ENCODE peak calls at places on chromosomes 2 and 18, in four cellular contexts. One of them, this sample, is unnamed. For H3K4me1, the result is how much of the 10 kb centered on the place peaks cover.

GRCh38 chr18:47944972-47945843 is 14.7 kb upstream of the SMAD2 start:
- DNase-seq in A549: no peak
- DNase-seq in cardiac muscle cell: no peak
- DNase-seq in upper lobe of left lung: no peak
- DNase-seq in this sample: no peak

GRCh38 chr2:144666032-144666431 is 146.1 kb upstream of the ZEB2 start:
- DNase-seq in A549: no peak
- DNase-seq in cardiac muscle cell: no peak
- DNase-seq in upper lobe of left lung: no peak
- DNase-seq in this sample: no peak

GRCh38 chr2:241632478-241633325 is 4.3 kb downstream of the THAP4 start:
- DNase-seq in A549: no peak
- DNase-seq in cardiac muscle cell: no peak
- DNase-seq in upper lobe of left lung: no peak
- DNase-seq in this sample: no peak

GRCh38 chr18:32919799-32920198 is 147.0 kb upstream of the KLHL14 start:
- DNase-seq in A549: no peak
- DNase-seq in cardiac muscle cell: peak
- DNase-seq in upper lobe of left lung: no peak
- DNase-seq in this sample: no peak

GRCh38 chr2:96553176-96553956 is 16.8 kb downstream of the ARID5A start:
- DNase-seq in A549: no peak
- DNase-seq in cardiac muscle cell: no peak
- DNase-seq in upper lobe of left lung: no peak
- DNase-seq in this sample: no peak

GRCh38 chr2:232643813-232644347 is 10.5 kb downstream of the EFHD1 start:
- DNase-seq in A549: no peak
- DNase-seq in cardiac muscle cell: no peak
- DNase-seq in upper lobe of left lung: no peak
- DNase-seq in this sample: no peak

GRCh38 chr2:27353762-27354596 is 2.6 kb downstream of the GTF3C2 start:
- DNase-seq in A549: no peak
- DNase-seq in cardiac muscle cell: no peak
- DNase-seq in upper lobe of left lung: no peak
- DNase-seq in this sample: no peak

GRCh38 chr2:10883880-10884529 is 27.7 kb upstream of the KCNF1 start:
- DNase-seq in A549: no peak
- DNase-seq in cardiac muscle cell: no peak
- DNase-seq in upper lobe of left lung: no peak
- DNase-seq in this sample: no peak

GRCh38 chr2:44941551-44942234 is at the start of gene SIX3:
- DNase-seq in A549: no peak
- DNase-seq in cardiac muscle cell: no peak
- DNase-seq in upper lobe of left lung: peak
- DNase-seq in this sample: no peak

GRCh38 chr2:214379227-214379626 is 31.6 kb upstream of the VWC2L start:
- DNase-seq in A549: no peak
- DNase-seq in cardiac muscle cell: no peak
- DNase-seq in upper lobe of left lung: no peak
- DNase-seq in this sample: no peak

GRCh38 chr2:85697096-85697495 is 2.9 kb downstream of the GNLY start:
- DNase-seq in A549: no peak
- DNase-seq in cardiac muscle cell: no peak
- DNase-seq in upper lobe of left lung: peak
- DNase-seq in this sample: no peak

GRCh38 chr18:49767111-49768050 is 46.0 kb downstream of the ACAA2 start:
- DNase-seq in A549: no peak
- DNase-seq in cardiac muscle cell: no peak
- DNase-seq in upper lobe of left lung: no peak
- DNase-seq in this sample: no peak

GRCh38 chr2:145760781-145761649 is 1241.1 kb upstream of the ZEB2 start:
- DNase-seq in A549: no peak
- DNase-seq in cardiac muscle cell: no peak
- DNase-seq in upper lobe of left lung: no peak
- DNase-seq in this sample: no peak

GRCh38 chr2:219119422-219120043 is 41.1 kb downstream of the NHEJ1 start:
- DNase-seq in A549: peak
- DNase-seq in cardiac muscle cell: peak
- DNase-seq in upper lobe of left lung: no peak
- DNase-seq in this sample: peak

GRCh38 chr2:96847586-96847985 is 3.8 kb upstream of the ANKRD23 start:
- DNase-seq in A549: no peak
- DNase-seq in cardiac muscle cell: no peak
- DNase-seq in upper lobe of left lung: no peak
- DNase-seq in this sample: no peak

GRCh38 chr2:162099836-162100235 is 25.8 kb upstream of the DPP4 start:
- DNase-seq in A549: no peak
- DNase-seq in cardiac muscle cell: no peak
- DNase-seq in upper lobe of left lung: no peak
- DNase-seq in this sample: no peak

GRCh38 chr2:96923810-96924774 is 54.2 kb upstream of the SEMA4C start:
- DNase-seq in A549: no peak
- DNase-seq in cardiac muscle cell: no peak
- DNase-seq in upper lobe of left lung: no peak
- DNase-seq in this sample: peak

DNA sequence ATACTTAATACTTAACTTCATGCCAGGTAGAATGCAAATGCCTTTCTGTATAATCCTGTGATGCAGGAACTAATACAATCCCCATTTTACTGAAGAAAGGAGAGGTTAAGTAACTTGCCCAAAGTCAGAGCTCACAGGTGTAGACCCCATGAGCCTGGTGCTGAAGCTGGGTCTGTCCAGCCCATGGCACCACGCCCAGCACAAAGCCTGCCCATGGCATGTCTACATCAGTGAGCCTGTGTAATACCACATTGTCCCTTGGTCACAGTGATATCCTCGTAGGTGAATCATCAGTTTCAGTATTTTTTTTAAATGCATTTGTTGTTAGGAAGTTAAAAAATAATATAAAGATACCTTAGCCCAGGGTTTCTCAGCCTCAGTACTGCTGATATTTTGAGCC is 69.9 kb upstream of the MCFD2 start:
- DNase-seq in A549: no peak
- DNase-seq in cardiac muscle cell: no peak
- DNase-seq in upper lobe of left lung: no peak
- DNase-seq in this sample: no peak
- TF ChIP-seq CTCF in A549: no peak
- TF ChIP-seq CTCF in cardiac muscle cell: no peak
- TF ChIP-seq CTCF in upper lobe of left lung: no peak
- TF ChIP-seq CTCF in this sample: no peak

DNA sequence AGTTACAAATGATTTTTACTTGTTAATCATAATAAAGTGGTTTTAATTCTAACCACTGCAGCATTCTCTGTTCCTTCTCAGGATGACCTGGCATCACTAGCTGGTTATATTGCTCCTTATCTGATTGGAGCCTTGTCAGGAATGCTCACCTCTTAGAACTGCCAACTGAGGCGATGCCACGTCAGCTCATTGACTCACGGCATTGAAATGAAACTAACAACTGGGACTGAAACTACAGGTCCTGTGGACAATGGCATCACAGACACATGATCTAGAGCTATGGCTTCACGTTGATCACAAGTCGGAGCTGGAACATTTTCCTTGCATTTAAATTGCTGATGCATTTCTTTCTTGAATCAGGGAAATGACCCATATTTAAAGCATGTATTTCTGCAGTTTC is 54.9 kb upstream of the MAP2 start:
- DNase-seq in A549: peak
- DNase-seq in cardiac muscle cell: peak
- DNase-seq in upper lobe of left lung: no peak
- DNase-seq in this sample: peak
- H3K4me3 ChIP-seq in A549: no peak
- H3K4me3 ChIP-seq in cardiac muscle cell: no peak
- H3K4me3 ChIP-seq in upper lobe of left lung: no peak
- H3K4me3 ChIP-seq in this sample: no peak

GRCh38 chr18:2536063-2536462 is 35.2 kb downstream of the METTL4 start:
- DNase-seq in A549: no peak
- DNase-seq in cardiac muscle cell: no peak
- DNase-seq in upper lobe of left lung: no peak
- DNase-seq in this sample: no peak

GRCh38 chr18:2538844-2539243 is 32.5 kb downstream of the METTL4 start:
- DNase-seq in A549: no peak
- DNase-seq in cardiac muscle cell: no peak
- DNase-seq in upper lobe of left lung: no peak
- DNase-seq in this sample: no peak

GRCh38 chr18:2538236-2538635 is 33.1 kb downstream of the METTL4 start:
- DNase-seq in A549: no peak
- DNase-seq in cardiac muscle cell: no peak
- DNase-seq in upper lobe of left lung: no peak
- DNase-seq in this sample: no peak

GRCh38 chr18:2536493-2536892 is 34.8 kb downstream of the METTL4 start:
- DNase-seq in A549: no peak
- DNase-seq in cardiac muscle cell: no peak
- DNase-seq in upper lobe of left lung: no peak
- DNase-seq in this sample: no peak

DNA sequence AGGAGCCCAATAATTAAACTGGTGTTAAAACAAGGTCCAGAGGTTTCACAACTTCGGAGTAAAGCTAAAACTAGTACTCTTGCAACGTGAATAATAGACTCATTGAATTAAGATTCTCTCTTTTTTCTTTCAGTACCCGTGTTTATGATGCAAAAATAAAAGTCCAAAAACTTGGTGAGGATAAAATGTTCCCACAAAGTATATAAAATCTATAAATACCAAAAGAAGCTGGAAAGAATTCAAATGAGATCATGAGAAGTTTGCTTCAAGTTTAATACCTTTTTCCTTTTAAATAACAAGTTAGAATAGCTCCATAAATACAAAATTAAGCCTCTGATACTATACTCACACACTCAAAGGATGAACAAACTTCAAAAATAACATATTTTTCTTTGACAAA is 34.0 kb downstream of the METTL4 start:
- DNase-seq in A549: no peak
- DNase-seq in cardiac muscle cell: no peak
- DNase-seq in upper lobe of left lung: no peak
- DNase-seq in this sample: no peak
- H3K4me1 ChIP-seq in A549: under half
- H3K4me1 ChIP-seq in cardiac muscle cell: under half
- H3K4me1 ChIP-seq in upper lobe of left lung: under half
- H3K4me1 ChIP-seq in this sample: under half

DNA sequence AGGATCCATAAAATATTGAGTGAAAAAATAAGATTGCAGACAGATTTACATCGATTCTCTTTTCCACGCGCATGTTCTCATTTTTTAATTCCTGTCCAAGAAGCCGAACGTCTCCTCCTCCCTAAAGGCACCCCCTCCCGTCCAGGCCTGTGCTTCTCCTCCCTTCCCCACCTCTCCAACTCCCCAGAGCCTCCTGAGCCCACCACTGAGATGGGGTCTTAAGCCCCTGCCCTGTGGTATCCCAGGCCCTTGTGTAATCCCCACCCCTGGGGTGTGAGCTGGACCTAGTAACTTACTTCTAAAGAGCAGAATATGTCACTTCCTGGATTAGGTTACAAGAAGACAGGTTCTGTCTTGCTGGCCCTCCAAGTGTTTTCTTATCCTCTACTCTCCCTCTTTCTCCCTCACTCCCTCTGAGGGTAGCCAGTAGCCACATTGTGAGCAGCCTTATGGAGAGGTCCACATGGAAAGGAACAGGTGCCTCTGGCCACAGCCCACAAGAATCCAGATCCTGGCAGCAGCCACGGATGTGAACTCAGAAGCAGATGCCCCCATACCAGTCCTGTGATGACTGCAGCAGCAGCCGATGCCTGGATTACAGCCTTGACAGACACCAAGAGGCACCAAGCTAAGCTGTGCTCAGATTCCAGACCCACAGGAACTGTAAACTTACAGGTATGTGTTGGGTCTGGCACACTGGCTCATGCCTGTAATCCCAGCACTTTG is 39.6 kb upstream of the OTOS start:
- DNase-seq in A549: no peak
- DNase-seq in cardiac muscle cell: no peak
- DNase-seq in upper lobe of left lung: no peak
- DNase-seq in this sample: no peak
- TF ChIP-seq CTCF in A549: no peak
- TF ChIP-seq CTCF in cardiac muscle cell: no peak
- TF ChIP-seq CTCF in upper lobe of left lung: no peak
- TF ChIP-seq CTCF in this sample: no peak

DNA sequence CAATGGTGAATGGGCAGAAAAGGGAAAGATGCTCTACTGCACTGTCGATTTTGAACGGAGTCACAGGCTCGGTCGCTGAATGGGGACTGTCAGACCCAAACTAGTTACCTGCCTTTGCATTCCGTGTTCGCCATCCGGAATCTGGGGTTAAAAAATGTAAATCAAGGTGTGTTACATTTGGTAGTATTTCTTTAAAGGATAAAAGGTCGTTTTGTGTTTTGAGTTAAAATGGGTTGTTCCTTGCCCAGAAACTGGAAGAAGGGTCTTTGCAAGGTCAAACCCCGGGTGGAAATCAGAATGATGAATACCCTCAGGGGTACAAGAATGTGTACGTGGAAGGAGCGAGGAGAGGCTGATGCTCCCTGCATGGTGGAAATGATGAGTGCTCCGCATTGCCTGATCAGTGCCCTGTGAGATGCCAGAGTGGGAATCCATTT is 1.0 kb downstream of the VSNL1 start:
- DNase-seq in A549: no peak
- DNase-seq in cardiac muscle cell: no peak
- DNase-seq in upper lobe of left lung: no peak
- DNase-seq in this sample: no peak
- H3K4me3 ChIP-seq in A549: no peak
- H3K4me3 ChIP-seq in cardiac muscle cell: peak
- H3K4me3 ChIP-seq in upper lobe of left lung: peak
- H3K4me3 ChIP-seq in this sample: no peak

DNA sequence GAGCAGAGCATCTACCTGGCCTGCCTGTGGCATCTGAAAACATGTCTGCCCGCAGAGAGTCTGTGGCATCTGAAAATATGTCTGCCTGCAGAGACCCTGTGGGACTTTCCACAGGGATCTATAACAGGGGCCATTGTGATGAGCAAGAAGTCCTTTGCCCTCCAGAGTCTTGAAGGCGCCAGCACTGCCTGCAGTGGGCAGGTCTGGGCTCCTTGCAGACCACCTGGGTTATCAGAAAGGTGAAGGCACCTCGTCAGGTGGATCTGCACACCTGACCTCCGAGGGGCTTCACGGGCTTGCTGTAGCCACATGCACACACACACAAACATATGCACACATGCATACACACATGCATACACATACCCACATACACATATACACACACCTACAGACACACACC is 189.5 kb upstream of the HDAC4 start:
- DNase-seq in A549: no peak
- DNase-seq in cardiac muscle cell: no peak
- DNase-seq in upper lobe of left lung: peak
- DNase-seq in this sample: peak
- H3K4me1 ChIP-seq in A549: under half
- H3K4me1 ChIP-seq in cardiac muscle cell: under half
- H3K4me1 ChIP-seq in upper lobe of left lung: under half
- H3K4me1 ChIP-seq in this sample: under half